ENCODE peak calls at places on chromosomes 5 and 9, in eight cellular contexts. G is mucosa of descending colon, Q is esophagus muscularis mucosa, X is upper lobe of right lung, N is left ventricle myocardium inferior, Y is ovary, R is sigmoid colon, T is WERI-Rb-1. H is an unnamed sample.

GRCh38 chr9:6788175-6789016 is 30.6 kb downstream of the KDM4C start:
- DNase-seq in G (peak; percentile 38), Q (peak; percentile 86), X (no peak), N (no peak), Y (no peak), R (peak; percentile 17), T (no peak), H (no peak)

GRCh38 chr5:179815491-179816249 is 5.0 kb upstream of the SQSTM1 start:
- DNase-seq in G (peak; percentile 4), Q (no peak), X (peak; percentile 61), N (no peak), Y (no peak), R (no peak), T (no peak), H (no peak)

GRCh38 chr5:171724771-171725609 is 60.6 kb upstream of the SMIM23 start:
- DNase-seq in G (no peak), Q (peak; percentile 84), X (no peak), N (no peak), Y (no peak), R (no peak), T (no peak), H (no peak)

GRCh38 chr5:19258686-19259085 is 729.3 kb downstream of the CDH18 start:
- DNase-seq in G (no peak), Q (no peak), X (no peak), N (no peak), Y (no peak), R (no peak), T (no peak), H (no peak)

GRCh38 chr9:14256588-14256987 is 57.4 kb downstream of the NFIB start:
- DNase-seq in G (no peak), Q (no peak), X (no peak), N (no peak), Y (no peak), R (no peak), T (no peak), H (no peak)

GRCh38 chr5:169954786-169955185 is 25.5 kb downstream of the INSYN2B start:
- DNase-seq in G (no peak), Q (no peak), X (no peak), N (no peak), Y (no peak), R (no peak), T (no peak), H (no peak)

GRCh38 chr5:177035982-177036381 is 13.5 kb downstream of the ZNF346 start:
- DNase-seq in G (no peak), Q (no peak), X (no peak), N (no peak), Y (no peak), R (no peak), T (no peak), H (no peak)

GRCh38 chr5:132832612-132833011 is 2.2 kb upstream of the SHROOM1 start:
- DNase-seq in G (no peak), Q (no peak), X (no peak), N (no peak), Y (no peak), R (no peak), T (no peak), H (no peak)

DNA sequence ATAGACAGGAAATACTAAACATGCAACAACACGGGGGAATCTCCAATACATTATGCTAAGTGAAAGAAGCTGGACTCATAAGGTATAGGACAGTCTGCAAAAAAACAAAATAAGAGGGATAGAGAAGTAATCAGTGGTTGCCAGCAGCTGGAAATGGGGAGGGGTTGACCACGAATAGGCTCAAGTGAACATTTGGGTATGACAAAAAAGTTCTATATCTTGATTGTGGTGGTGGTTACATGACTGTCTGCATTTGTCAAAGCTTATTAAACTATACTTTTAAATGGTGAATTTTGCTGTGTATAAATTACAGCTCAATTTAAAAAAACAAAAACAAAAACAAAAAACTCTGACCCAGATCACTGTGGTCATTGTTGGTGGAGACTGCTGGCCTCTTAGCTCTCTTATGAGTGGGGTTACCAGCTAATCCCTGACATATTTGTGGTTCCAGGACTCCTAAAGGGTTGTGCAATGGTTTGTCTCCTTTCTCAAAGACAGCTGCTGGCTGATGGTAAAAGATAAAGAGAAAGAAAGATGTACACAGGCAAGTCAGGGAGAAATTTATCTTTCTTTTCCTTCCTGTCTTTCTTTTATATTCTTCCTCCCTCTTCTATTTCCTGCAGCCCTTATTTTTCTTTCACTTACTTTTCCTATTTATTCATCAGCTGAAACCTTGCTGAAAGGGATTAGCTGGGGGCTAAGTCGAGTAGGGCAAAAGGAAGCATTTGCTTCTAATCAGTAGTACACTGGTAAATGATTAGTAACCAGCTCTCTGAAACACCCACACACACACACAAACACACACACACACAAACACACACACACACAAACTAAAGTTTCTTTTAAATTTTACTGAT is 42.6 kb upstream of the APC start:
- DNase-seq in G (no peak), Q (no peak), X (no peak), N (no peak), Y (no peak), R (no peak), T (no peak), H (no peak)
- H3K4me3 ChIP-seq in G (no peak overlapping the region), Q (no peak overlapping the region), X (no peak overlapping the region), N (no peak overlapping the region), Y (no peak overlapping the region), R (no peak overlapping the region), T (no peak overlapping the region), H (no peak overlapping the region)

GRCh38 chr5:154944716-154945115 is 3.8 kb downstream of the MRPL22 start:
- DNase-seq in G (no peak), Q (no peak), X (no peak), N (no peak), Y (no peak), R (no peak), T (no peak), H (no peak)

GRCh38 chr5:154937718-154938466 is at the start of gene GEMIN5:
- DNase-seq in G (peak; percentile 91), Q (peak; percentile 92), X (peak; percentile 94), N (peak; percentile 86), Y (peak; percentile 80), R (peak; percentile 91), T (peak; percentile 85), H (peak; percentile 92)

GRCh38 chr5:154940375-154940771 is 500 bp upstream of the MRPL22 start:
- DNase-seq in G (no peak), Q (no peak), X (no peak), N (no peak), Y (no peak), R (no peak), T (no peak), H (no peak)

GRCh38 chr5:154943527-154943926 is 2.7 kb downstream of the MRPL22 start:
- DNase-seq in G (no peak), Q (no peak), X (no peak), N (no peak), Y (no peak), R (no peak), T (no peak), H (no peak)

GRCh38 chr5:154940772-154941620 is at the start of gene MRPL22:
- DNase-seq in G (peak; percentile 97), Q (peak; percentile 98), X (peak; percentile 96), N (peak; percentile 92), Y (peak; percentile 90), R (peak; percentile 95), T (peak; percentile 96), H (peak; percentile 92)
- TF ChIP-seq CTCF in G (no peak), Q (no peak), X (no peak), N (peak; percentile 35), Y (no peak), R (no peak), T (no peak), H (no peak)

GRCh38 chr9:131180454-131180853 is 55.1 kb downstream of the NUP214 start:
- DNase-seq in G (no peak), Q (no peak), X (no peak), N (no peak), Y (no peak), R (no peak), T (no peak), H (no peak)

GRCh38 chr9:131178382-131178781 is 53.0 kb downstream of the NUP214 start:
- DNase-seq in G (peak; percentile 79), Q (no peak), X (peak; percentile 72), N (peak; percentile 68), Y (peak; percentile 51), R (peak; percentile 70), T (peak; percentile 86), H (peak; percentile 39)

GRCh38 chr9:131178895-131179294 is 53.5 kb downstream of the NUP214 start:
- DNase-seq in G (no peak), Q (no peak), X (no peak), N (no peak), Y (no peak), R (no peak), T (no peak), H (no peak)

GRCh38 chr9:131181091-131181681 is 55.8 kb downstream of the NUP214 start:
- DNase-seq in G (no peak), Q (no peak), X (no peak), N (no peak), Y (no peak), R (no peak), T (no peak), H (no peak)

DNA sequence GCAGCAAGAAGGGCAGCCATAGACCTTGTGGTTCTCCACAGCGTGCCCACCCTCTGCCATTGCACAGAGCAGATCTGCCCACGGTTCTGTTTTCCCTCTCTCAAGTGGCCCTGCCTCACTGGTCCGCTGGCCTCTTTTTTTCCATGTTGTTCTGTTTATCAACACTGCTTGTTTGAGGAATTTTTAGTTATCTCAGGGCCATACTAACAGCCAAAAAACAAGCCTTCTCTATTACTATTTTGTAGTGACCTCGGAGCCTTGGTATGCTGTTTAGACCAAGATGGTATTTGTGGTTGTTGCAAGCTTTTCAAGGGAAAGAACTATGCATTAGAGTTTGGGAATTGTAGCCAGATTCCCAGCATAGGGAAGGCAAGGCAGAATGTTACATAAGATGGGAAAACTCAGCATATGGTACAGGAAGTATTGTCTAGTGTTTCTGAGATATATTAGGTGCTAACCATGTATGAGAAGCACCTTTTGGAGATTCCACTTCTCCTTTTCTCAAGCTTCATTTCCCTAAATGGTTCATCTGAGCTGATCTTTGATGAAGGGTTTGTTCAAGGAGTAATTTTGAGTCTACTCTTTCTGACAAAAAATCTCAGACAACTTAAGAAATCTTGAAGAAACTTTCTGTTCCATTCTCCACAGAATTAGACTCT is 54.3 kb downstream of the NUP214 start:
- DNase-seq in G (no peak), Q (no peak), X (no peak), N (no peak), Y (no peak), R (no peak), T (no peak), H (no peak)
- H3K36me3 ChIP-seq in G (peaks cover 4% of the 10 kb centered on the region), Q (peaks cover 45% of the 10 kb centered on the region), X (peaks cover 85% of the 10 kb centered on the region), N (peaks cover 67% of the 10 kb centered on the region), Y (no peaks in the 10 kb centered on the region), R (peaks cover 86% of the 10 kb centered on the region), T (peaks cover 81% of the 10 kb centered on the region), H (peaks cover 21% of the 10 kb centered on the region)

DNA sequence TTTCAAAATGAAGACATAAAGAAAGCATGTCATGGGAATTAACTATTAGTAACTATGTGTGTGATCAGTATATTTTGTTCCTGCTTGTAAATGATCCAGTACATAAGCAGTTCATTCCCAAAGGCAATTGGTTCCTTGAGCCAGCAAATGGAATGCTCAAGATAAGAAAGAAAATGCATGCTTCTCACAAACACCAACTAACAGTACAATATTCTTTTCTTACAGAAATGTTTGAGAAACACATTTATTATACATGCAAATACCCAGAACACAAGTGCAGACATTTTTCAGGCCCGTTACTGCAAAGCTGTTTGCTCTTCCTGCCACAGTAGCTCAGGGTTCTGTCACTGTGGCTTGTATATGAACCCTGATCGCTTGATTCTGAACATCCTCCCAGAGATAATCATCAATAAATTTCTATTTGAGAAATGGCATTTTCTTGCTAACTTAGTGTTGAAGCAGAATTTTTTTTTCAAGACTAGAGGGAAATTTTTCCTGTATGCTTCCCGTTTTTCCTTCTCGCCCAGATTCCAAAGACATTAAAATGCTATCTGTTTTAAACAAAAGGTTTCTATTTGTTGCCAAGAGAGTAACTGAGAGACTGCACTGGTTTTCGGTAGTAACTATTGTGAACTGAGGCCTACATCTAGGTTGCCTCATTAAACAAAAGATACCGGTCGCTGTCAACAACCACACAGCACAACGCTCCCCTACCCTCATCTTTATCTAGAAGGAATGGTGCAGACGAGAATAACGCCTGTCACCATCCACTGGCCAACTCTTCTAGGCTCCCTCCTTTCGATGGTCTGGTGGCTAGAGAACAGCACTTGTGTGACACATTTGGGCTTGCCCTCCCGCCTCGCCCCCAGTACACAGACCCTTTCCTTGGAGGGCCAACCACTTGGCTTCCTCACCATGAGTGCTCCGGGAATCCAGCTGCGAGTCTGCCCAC is 1.7 kb downstream of the GNAQ start:
- DNase-seq in G (peak; percentile 47), Q (no peak), X (no peak), N (no peak), Y (peak; percentile 30), R (peak; percentile 69), T (no peak), H (no peak)
- H3K4me3 ChIP-seq in G (peak overlapping the region; percentile 75), Q (peak overlapping the region; percentile 90), X (peak overlapping the region; percentile 63), N (peak overlapping the region; percentile 74), Y (peak overlapping the region; percentile 75), R (peak overlapping the region; percentile 81), T (peak overlapping the region; percentile 62), H (no peak overlapping the region)

H was measured in GM06990.